ENCODE peak calls at places on chromosome 17, in six cellular contexts. V, P, I, C, F and R are unnamed samples.

GRCh38 chr17:7204828-7205461 is 14.7 kb downstream of the DLG4 start:
- DNase-seq in P (peak), I (peak), V (peak), C (peak), F (peak), R (peak)

GRCh38 chr17:12512712-12513355 is 152.9 kb upstream of the MYOCD start:
- DNase-seq in I (peak), P (no peak), C (no peak), F (peak), V (no peak), R (peak)

GRCh38 chr17:64232466-64233262 is 30.4 kb downstream of the TEX2 start:
- DNase-seq in C (no peak), F (no peak), I (no peak), V (no peak), P (no peak), R (no peak)

GRCh38 chr17:28497931-28498330 is 8.2 kb upstream of the FOXN1 start:
- DNase-seq in C (no peak), V (no peak), P (no peak), F (no peak), I (no peak), R (no peak)

GRCh38 chr17:59010026-59010425 is 96.7 kb downstream of the TRIM37 start:
- DNase-seq in P (no peak), C (no peak), V (peak), I (no peak), F (no peak), R (no peak)

GRCh38 chr17:34412022-34412421 is 49.0 kb upstream of the CCL1 start:
- DNase-seq in C (no peak), I (no peak), P (no peak), V (no peak), F (no peak), R (no peak)

GRCh38 chr17:34616148-34616547 is 36.8 kb downstream of the TMEM132E start:
- DNase-seq in I (no peak), P (no peak), V (peak), C (no peak), F (no peak), R (no peak)

GRCh38 chr17:37300683-37301082 is 75.1 kb upstream of the C17orf78 start:
- DNase-seq in V (no peak), P (no peak), I (no peak), F (no peak), C (no peak), R (peak)

GRCh38 chr17:80678621-80679020 is 134.0 kb downstream of the RPTOR start:
- DNase-seq in V (no peak), C (no peak), I (peak), P (peak), F (peak), R (peak)

GRCh38 chr17:58504826-58505351 is 9.5 kb downstream of the MTMR4 start:
- DNase-seq in C (peak), V (no peak), P (peak), I (no peak), F (no peak), R (no peak)

GRCh38 chr17:32609085-32609484 is 122.3 kb downstream of the CDK5R1 start:
- DNase-seq in F (no peak), C (peak), P (peak), I (no peak), V (no peak), R (peak)

GRCh38 chr17:42182927-42183734 is 2.1 kb downstream of the HCRT start:
- DNase-seq in I (peak), V (no peak), F (peak), P (peak), C (no peak), R (peak)

GRCh38 chr17:34909040-34909439 is 52.2 kb downstream of the CCT6B start:
- DNase-seq in F (no peak), I (no peak), C (no peak), V (no peak), P (peak), R (no peak)

GRCh38 chr17:8621585-8621984 is 8.9 kb downstream of the MYH10 start:
- DNase-seq in P (peak), I (peak), F (peak), V (no peak), C (no peak), R (peak)

GRCh38 chr17:77690271-77691161 is 268.0 kb upstream of the TNRC6C start:
- DNase-seq in C (no peak), V (no peak), P (peak), F (no peak), I (peak), R (peak)

GRCh38 chr17:30929081-30929633 is 7.4 kb downstream of the ADAP2 start:
- DNase-seq in P (no peak), V (no peak), I (no peak), C (no peak), F (no peak), R (no peak)

GRCh38 chr17:4584125-4584834 is at the start of gene SMTNL2:
- DNase-seq in P (no peak), C (no peak), V (peak), I (no peak), F (no peak), R (peak)

GRCh38 chr17:64016248-64016784 is 4.1 kb downstream of the ICAM2 start:
- DNase-seq in I (no peak), P (no peak), V (no peak), F (no peak), C (no peak), R (peak)

GRCh38 chr17:596287-596686 is 118.4 kb downstream of the VPS53 start:
- DNase-seq in I (no peak), C (no peak), V (no peak), F (peak), P (no peak), R (peak)

GRCh38 chr17:43393944-43394482 is 4.8 kb upstream of the ARL4D start:
- DNase-seq in P (peak), V (peak), F (peak), I (peak), C (no peak), R (peak)

GRCh38 chr17:81130385-81131288 is 34.7 kb upstream of the PVALEF start:
- DNase-seq in I (no peak), P (no peak), C (no peak), F (no peak), V (no peak), R (no peak)

GRCh38 chr17:47945080-47945479 is 3.7 kb downstream of the PNPO start:
- DNase-seq in F (no peak), P (peak), I (no peak), C (no peak), V (no peak), R (peak)

GRCh38 chr17:76738468-76738850 is 540 bp downstream of the MFSD11 start:
- DNase-seq in I (no peak), F (no peak), C (no peak), V (no peak), P (no peak), R (peak)

GRCh38 chr17:50947844-50948514 is 81.8 kb upstream of the TOB1 start:
- DNase-seq in P (no peak), C (no peak), V (no peak), I (no peak), F (no peak), R (no peak)

GRCh38 chr17:65956814-65957213 is 235.1 kb downstream of the CEP112 start:
- DNase-seq in F (peak), I (no peak), V (no peak), C (no peak), P (no peak), R (peak)

GRCh38 chr17:82441686-82442487 is 8.7 kb downstream of the CYBC1 start:
- DNase-seq in V (no peak), P (no peak), F (no peak), C (no peak), I (no peak), R (no peak)

GRCh38 chr17:14048169-14048568 is 21.1 kb upstream of the COX10 start:
- DNase-seq in C (no peak), I (peak), P (no peak), V (no peak), F (no peak), R (peak)

GRCh38 chr17:39461911-39462641 is 790 bp downstream of the CDK12 start:
- DNase-seq in V (peak), P (no peak), I (peak), C (peak), F (peak), R (peak)

GRCh38 chr17:43018008-43018853 is 4.0 kb downstream of the VAT1 start:
- DNase-seq in I (peak), F (no peak), P (peak), C (no peak), V (peak), R (no peak)

GRCh38 chr17:79750650-79751545 is 20.2 kb downstream of the ENPP7 start:
- DNase-seq in I (no peak), F (no peak), C (peak), P (no peak), V (no peak), R (no peak)

GRCh38 chr17:19646788-19647696 is 1.5 kb upstream of the ALDH3A2 start:
- DNase-seq in V (no peak), C (no peak), P (no peak), F (no peak), I (no peak), R (peak)

GRCh38 chr17:82648761-82649474 is 674 bp upstream of the WDR45B start:
- DNase-seq in I (peak), V (peak), C (peak), F (no peak), P (no peak), R (no peak)

GRCh38 chr17:69677130-69677529 is 262.6 kb downstream of the MAP2K6 start:
- DNase-seq in F (no peak), P (no peak), V (no peak), I (no peak), C (no peak), R (no peak)